ENCODE peak calls at places on chromosomes 2 and 18, in four cellular contexts. S, W, M and X are unnamed samples.

GRCh38 chr18:24019641-24020331 is 5.2 kb downstream of the TTC39C start:
- DNase-seq in S (no peak), W (peak; percentile 89), M (peak; percentile 85), X (peak; percentile 87)

GRCh38 chr2:133417410-133417809 is 150.9 kb downstream of the NCKAP5 start:
- DNase-seq in S (no peak), W (no peak), M (no peak), X (no peak)

GRCh38 chr2:33491685-33492084 is 15.2 kb downstream of the RASGRP3 start:
- DNase-seq in S (no peak), W (no peak), M (no peak), X (peak; percentile 64)

GRCh38 chr2:44392338-44392943 is 30.7 kb downstream of the CAMKMT start:
- DNase-seq in S (no peak), W (peak; percentile 54), M (peak; percentile 61), X (peak; percentile 73)

GRCh38 chr2:220664272-220665107 is 907.6 kb downstream of the EPHA4 start:
- DNase-seq in S (peak; percentile 8), W (no peak), M (no peak), X (no peak)

GRCh38 chr2:144404621-144405312 is 115.2 kb downstream of the ZEB2 start:
- DNase-seq in S (no peak), W (no peak), M (no peak), X (no peak)

GRCh38 chr2:222450021-222450420 is 25.7 kb downstream of the SGPP2 start:
- DNase-seq in S (no peak), W (no peak), M (no peak), X (no peak)

GRCh38 chr2:230097841-230098240 is 29.1 kb upstream of the SLC16A14 start:
- DNase-seq in S (no peak), W (no peak), M (no peak), X (no peak)

GRCh38 chr2:111897924-111898702 is at the start of gene MERTK:
- DNase-seq in S (peak; percentile 45), W (peak; percentile 55), M (peak; percentile 54), X (no peak)

GRCh38 chr2:84906900-84907714 is 1.7 kb downstream of the TMSB10 start:
- DNase-seq in S (peak; percentile 31), W (peak; percentile 84), M (peak; percentile 78), X (peak; percentile 67)

GRCh38 chr2:9681427-9681817 is 50.6 kb upstream of the YWHAQ start:
- DNase-seq in S (no peak), W (peak; percentile 81), M (peak; percentile 71), X (no peak)

GRCh38 chr2:137865954-137866540 is 98.2 kb upstream of the HNMT start:
- DNase-seq in S (no peak), W (peak; percentile 54), M (peak; percentile 49), X (peak; percentile 69)

GRCh38 chr2:30714811-30715709 is 92.2 kb downstream of the CAPN13 start:
- DNase-seq in S (no peak), W (peak; percentile 46), M (no peak), X (no peak)

GRCh38 chr2:137912358-137912757 is 51.9 kb upstream of the HNMT start:
- DNase-seq in S (no peak), W (no peak), M (no peak), X (no peak)

GRCh38 chr18:11849279-11849678 is 1.9 kb upstream of the CHMP1B start:
- DNase-seq in S (no peak), W (no peak), M (no peak), X (no peak)

GRCh38 chr2:169478339-169478738 is 955 bp upstream of the BBS5 start:
- DNase-seq in S (no peak), W (no peak), M (no peak), X (no peak)

GRCh38 chr2:239671471-239671870 is 270.7 kb upstream of the HDAC4 start:
- DNase-seq in S (no peak), W (no peak), M (no peak), X (no peak)

GRCh38 chr18:74459877-74460276 is 2.8 kb upstream of the DIPK1C start:
- DNase-seq in S (no peak), W (no peak), M (no peak), X (no peak)

GRCh38 chr2:241904791-241905710 is 35.5 kb downstream of the RTP5 start:
- DNase-seq in S (no peak), W (no peak), M (no peak), X (no peak)